ENCODE peak calls at places on chromosomes 11 and 22, in four cellular contexts. P is renal cortical epithelial cell; E is stimulated activated CD4-positive, alpha-beta T cell treated with anti-CD3 and anti-CD28 coated beads, Interleukin-12 subunit alpha, Interleukin-12 subunit beta, amount 100 ng/mL, for 48 hours; G is EL. F is an unnamed sample.

GRCh38 chr11:32259641-32260081 is 168.8 kb downstream of the RCN1 start:
- DNase-seq in P (peak; percentile 1), E (peak; percentile 13), G (peak; percentile 15), F (no peak)

GRCh38 chr11:86910592-86910991 is 44.6 kb downstream of the FZD4 start:
- DNase-seq in P (peak; percentile 53), E (no peak), G (peak; percentile 25), F (no peak)

GRCh38 chr22:23269441-23270211 is 89.3 kb downstream of the BCR start:
- DNase-seq in P (no peak), E (no peak), G (no peak), F (no peak)

GRCh38 chr11:75389276-75389605 is 10.1 kb upstream of the RPS3 start:
- DNase-seq in P (no peak), E (no peak), G (no peak), F (no peak)

GRCh38 chr22:44931077-44931540 is 78.7 kb downstream of the PHF21B start:
- DNase-seq in P (peak; percentile 27), E (no peak), G (peak; percentile 7), F (no peak)

GRCh38 chr11:73317803-73318202 is 9.7 kb downstream of the ARHGEF17 start:
- DNase-seq in P (peak; percentile 17), E (no peak), G (no peak), F (no peak)

GRCh38 chr11:67357831-67358555 is 4.6 kb upstream of the POLD4 start:
- DNase-seq in P (peak; percentile 86), E (no peak), G (peak; percentile 72), F (no peak)

GRCh38 chr11:69892237-69892985 is 73.2 kb upstream of the FGF3 start:
- DNase-seq in P (no peak), E (no peak), G (no peak), F (no peak)

GRCh38 chr11:72721689-72722049 is 30.5 kb downstream of the ARAP1 start:
- DNase-seq in P (no peak), E (no peak), G (peak; percentile 30), F (peak; percentile 31)

GRCh38 chr22:24112188-24112587 is 69.1 kb upstream of the SUSD2 start:
- DNase-seq in P (peak; percentile 73), E (no peak), G (peak; percentile 24), F (no peak)

GRCh38 chr11:6319879-6320410 is 356 bp downstream of the CAVIN3 start:
- DNase-seq in P (peak; percentile 70), E (peak; percentile 47), G (peak; percentile 96), F (no peak)

GRCh38 chr22:49394116-49394785 is 433.4 kb downstream of the BRD1 start:
- DNase-seq in P (no peak), E (no peak), G (no peak), F (no peak)

GRCh38 chr11:111846063-111846462 is 25.3 kb downstream of the ALG9 start:
- DNase-seq in P (peak; percentile 81), E (no peak), G (peak; percentile 16), F (no peak)

GRCh38 chr11:62560566-62561103 is 13.1 kb downstream of the EEF1G start:
- DNase-seq in P (peak; percentile 97), E (no peak), G (peak; percentile 100), F (peak; percentile 62)

GRCh38 chr11:64094463-64095223 is 58.9 kb downstream of the FLRT1 start:
- DNase-seq in P (peak; percentile 88), E (no peak), G (peak; percentile 91), F (no peak)

GRCh38 chr11:2655320-2655719 is 44.5 kb downstream of the KCNQ1OT1 start:
- DNase-seq in P (no peak), E (no peak), G (no peak), F (no peak)

GRCh38 chr11:107741044-107741823 is 29.4 kb upstream of the SLN start:
- DNase-seq in P (peak; percentile 40), E (no peak), G (peak; percentile 21), F (no peak)

GRCh38 chr11:35077709-35078695 is 61.0 kb upstream of the CD44 start:
- DNase-seq in P (peak; percentile 99), E (no peak), G (peak; percentile 87), F (peak; percentile 32)

GRCh38 chr22:39135092-39135896 is 17.2 kb downstream of the CBX7 start:
- DNase-seq in P (no peak), E (no peak), G (peak; percentile 48), F (no peak)

GRCh38 chr22:28444659-28445058 is 235.0 kb downstream of the TTC28 start:
- DNase-seq in P (no peak), E (no peak), G (no peak), F (no peak)

GRCh38 chr22:33000342-33001280 is 57.6 kb downstream of the SYN3 start:
- DNase-seq in P (no peak), E (peak; percentile 23), G (peak; percentile 47), F (no peak)

GRCh38 chr11:11641581-11641980 is 19.8 kb upstream of the GALNT18 start:
- DNase-seq in P (peak; percentile 47), E (no peak), G (no peak), F (no peak)

GRCh38 chr11:68314886-68315580 is 2.6 kb downstream of the LRP5 start:
- DNase-seq in P (peak; percentile 66), E (no peak), G (peak; percentile 57), F (no peak)

GRCh38 chr22:47161631-47162030 is 399.2 kb downstream of the TBC1D22A start:
- DNase-seq in P (no peak), E (no peak), G (no peak), F (no peak)

GRCh38 chr11:119671561-119672015 is 57.4 kb downstream of the NECTIN1 start:
- DNase-seq in P (no peak), E (no peak), G (no peak), F (no peak)

GRCh38 chr11:77154381-77155081 is 26.5 kb downstream of the MYO7A start:
- DNase-seq in P (no peak), E (no peak), G (no peak), F (no peak)

GRCh38 chr11:19995131-19995530 is 165.1 kb downstream of the DBX1 start:
- DNase-seq in P (peak; percentile 99), E (no peak), G (peak; percentile 77), F (no peak)

GRCh38 chr11:95501761-95502266 is 270.8 kb upstream of the SESN3 start:
- DNase-seq in P (no peak), E (no peak), G (no peak), F (no peak)

GRCh38 chr22:20578192-20578591 is 70.8 kb downstream of the MED15 start:
- DNase-seq in P (no peak), E (no peak), G (no peak), F (no peak)

GRCh38 chr11:79344765-79345164 is 96.1 kb downstream of the TENM4 start:
- DNase-seq in P (no peak), E (no peak), G (no peak), F (no peak)

GRCh38 chr11:68127791-68128681 is 6.8 kb upstream of the CHKA start:
- DNase-seq in P (peak; percentile 21), E (no peak), G (peak; percentile 69), F (no peak)

GRCh38 chr11:67389477-67389876 is 2.3 kb upstream of the RAD9A start:
- DNase-seq in P (no peak), E (no peak), G (peak; percentile 33), F (peak; percentile 51)

GRCh38 chr22:41801147-41801819 is 804 bp downstream of the CCDC134 start:
- DNase-seq in P (no peak), E (no peak), G (no peak), F (no peak)

GRCh38 chr11:748007-748359 is 719 bp downstream of the TALDO1 start:
- DNase-seq in P (no peak), E (no peak), G (peak; percentile 35), F (no peak)

GRCh38 chr11:69832561-69833413 is 13.6 kb upstream of the FGF3 start:
- DNase-seq in P (no peak), E (no peak), G (no peak), F (no peak)

GRCh38 chr11:76655466-76656086 is 15.0 kb downstream of the LRRC32 start:
- DNase-seq in P (no peak), E (no peak), G (no peak), F (no peak)

GRCh38 chr22:42868751-42869251 is 11.7 kb upstream of the ARFGAP3 start:
- DNase-seq in P (no peak), E (no peak), G (no peak), F (no peak)

GRCh38 chr11:134879341-134879740 is 467.3 kb upstream of the B3GAT1 start:
- DNase-seq in P (no peak), E (no peak), G (no peak), F (no peak)

GRCh38 chr11:5423131-5423530 is 1.2 kb downstream of the OR51Q1 start:
- DNase-seq in P (no peak), E (no peak), G (no peak), F (no peak)